ENCODE peak calls at places on chromosomes 12 and 14, in five cellular contexts. P, W, H, D and E are unnamed samples.

GRCh38 chr12:86429824-86430223 is 173.6 kb upstream of the MGAT4C start:
- DNase-seq in P (no peak), W (no peak), H (no peak), D (no peak), E (no peak)

GRCh38 chr12:71476513-71476912 is 36.9 kb downstream of the LGR5 start:
- DNase-seq in P (no peak), W (no peak), H (no peak), D (no peak), E (no peak)

GRCh38 chr12:112285600-112286401 is 96.4 kb downstream of the HECTD4 start:
- DNase-seq in P (no peak), W (no peak), H (no peak), D (no peak), E (no peak)

GRCh38 chr14:92914087-92914656 is 8.8 kb upstream of the CHGA start:
- DNase-seq in P (no peak), W (no peak), H (peak), D (no peak), E (peak)

GRCh38 chr14:104554608-104555401 is 24.8 kb upstream of the C14orf180 start:
- DNase-seq in P (no peak), W (no peak), H (no peak), D (no peak), E (no peak)

GRCh38 chr14:97180304-97181200 is 383.4 kb downstream of the VRK1 start:
- DNase-seq in P (peak), W (peak), H (no peak), D (peak), E (peak)

GRCh38 chr12:90449611-90450010 is 505.4 kb downstream of the CCER1 start:
- DNase-seq in P (no peak), W (no peak), H (no peak), D (no peak), E (no peak)

GRCh38 chr14:103568952-103569351 is 6.2 kb downstream of the COA8 start:
- DNase-seq in P (no peak), W (no peak), H (no peak), D (no peak), E (no peak)

GRCh38 chr14:94100847-94101246 is 9.7 kb upstream of the IFI27 start:
- DNase-seq in P (peak), W (no peak), H (no peak), D (no peak), E (no peak)

GRCh38 chr14:59116984-59117415 is 71.5 kb upstream of the DAAM1 start:
- DNase-seq in P (peak), W (no peak), H (no peak), D (peak), E (no peak)

GRCh38 chr12:123075591-123076171 is 75.2 kb downstream of the PITPNM2 start:
- DNase-seq in P (no peak), W (no peak), H (peak), D (no peak), E (no peak)
- TF ChIP-seq REST in P (no peak), W (no peak), H (no peak), D (no peak), E (no peak)

GRCh38 chr14:101876539-101876938 is 87.8 kb upstream of the DYNC1H1 start:
- DNase-seq in P (no peak), W (no peak), H (no peak), D (no peak), E (peak)

GRCh38 chr14:101873401-101873800 is 91.0 kb upstream of the DYNC1H1 start:
- DNase-seq in P (no peak), W (no peak), H (no peak), D (no peak), E (no peak)

GRCh38 chr14:101875726-101876268 is 88.6 kb upstream of the DYNC1H1 start:
- DNase-seq in P (no peak), W (no peak), H (no peak), D (no peak), E (no peak)

GRCh38 chr14:101874001-101874400 is 90.4 kb upstream of the DYNC1H1 start:
- DNase-seq in P (no peak), W (no peak), H (no peak), D (no peak), E (no peak)

DNA sequence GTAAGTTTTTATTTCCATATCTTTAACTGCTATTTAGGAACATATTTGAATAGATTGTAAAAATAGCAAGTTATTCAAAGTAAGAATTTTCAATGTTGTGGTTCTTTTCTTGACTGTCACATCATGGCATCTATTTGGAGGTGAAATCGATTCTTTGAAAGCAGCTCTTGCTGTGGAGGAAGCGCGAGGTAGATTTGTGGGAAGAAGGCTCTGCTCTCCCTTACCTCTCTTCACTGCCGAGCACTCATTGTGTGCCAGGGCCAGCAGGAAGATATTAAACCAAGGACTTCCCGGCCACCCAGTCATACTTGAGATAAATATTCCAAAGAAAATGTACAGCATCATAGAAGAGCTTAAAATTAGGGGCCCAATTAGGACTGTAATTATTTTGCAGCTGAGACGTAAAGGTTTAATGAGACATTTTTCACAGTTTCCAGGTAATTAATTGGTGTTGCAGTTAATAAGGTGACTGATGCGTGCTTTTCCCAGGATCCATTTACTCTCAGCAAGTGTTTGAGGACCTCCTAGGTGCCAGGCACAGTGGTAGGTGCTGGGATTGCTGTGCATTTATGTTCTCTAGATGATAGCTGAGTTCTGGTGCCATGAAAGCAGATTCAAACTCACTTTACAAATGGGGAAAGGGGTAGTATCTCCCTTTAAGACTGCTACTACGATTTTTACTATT is 89.2 kb upstream of the DYNC1H1 start:
- DNase-seq in P (no peak), W (no peak), H (no peak), D (no peak), E (no peak)
- TF ChIP-seq REST in P (no peak), W (no peak), H (no peak), D (no peak), E (no peak)

DNA sequence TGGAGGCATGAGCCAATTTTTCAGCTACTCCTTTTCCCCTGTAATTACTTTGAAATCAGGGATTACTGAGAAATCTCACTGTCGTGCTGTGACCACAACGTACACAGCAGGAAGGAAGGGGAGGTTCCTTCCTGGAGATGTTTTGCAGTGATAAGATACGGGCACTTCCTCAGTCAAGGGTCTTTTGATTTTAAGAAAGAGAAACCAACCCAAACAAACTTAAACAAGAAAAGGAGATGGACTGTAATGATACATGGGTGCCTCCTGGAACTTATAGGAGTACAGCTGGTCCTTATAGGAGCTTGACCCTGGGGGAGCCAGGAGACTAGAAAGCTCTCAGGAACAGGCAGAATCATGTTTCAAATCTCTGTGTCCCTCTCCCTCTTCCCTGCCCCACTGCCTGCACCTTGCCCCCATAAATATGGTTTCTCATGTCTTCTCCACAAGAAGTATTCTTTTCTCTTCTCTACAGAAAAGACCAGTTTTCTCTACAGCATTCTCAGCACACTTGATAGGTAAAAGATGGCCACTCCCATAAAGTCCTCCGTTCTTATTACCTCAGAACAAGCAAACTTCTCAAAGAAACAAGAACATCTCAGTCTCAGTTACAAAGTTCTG is 281.1 kb upstream of the AMIGO2 start:
- DNase-seq in P (no peak), W (no peak), H (peak), D (no peak), E (peak)
- TF ChIP-seq REST in P (no peak), W (no peak), H (no peak), D (no peak), E (no peak)

GRCh38 chr12:60849723-60850122 is 1253.9 kb downstream of the SLC16A7 start:
- DNase-seq in P (no peak), W (no peak), H (no peak), D (no peak), E (no peak)
- TF ChIP-seq REST in P (no peak), W (no peak), H (no peak), D (no peak), E (no peak)